ENCODE peak calls at places on chromosomes 11 and 22, in four cellular contexts. L, V, B and Q are unnamed samples.

GRCh38 chr11:35303596-35304392 is 115.6 kb downstream of the SLC1A2 start:
- DNase-seq in L (no peak), V (no peak), B (peak; percentile 52), Q (no peak)

GRCh38 chr11:6438979-6439571 is 1.7 kb downstream of the HPX start:
- DNase-seq in L (peak; percentile 33), V (peak; percentile 58), B (peak; percentile 67), Q (no peak)

GRCh38 chr11:125449586-125449985 is 46.5 kb downstream of the FEZ1 start:
- DNase-seq in L (no peak), V (no peak), B (no peak), Q (no peak)

GRCh38 chr11:32154275-32154674 is 63.4 kb downstream of the RCN1 start:
- DNase-seq in L (no peak), V (no peak), B (no peak), Q (peak; percentile 62)

GRCh38 chr11:2190670-2191471 is 19.3 kb upstream of the TH start:
- DNase-seq in L (no peak), V (no peak), B (no peak), Q (no peak)

GRCh38 chr11:40384991-40385390 is 1074.5 kb downstream of the LRRC4C start:
- DNase-seq in L (no peak), V (no peak), B (no peak), Q (no peak)

GRCh38 chr22:42284230-42284591 is 13.8 kb upstream of the TCF20 start:
- DNase-seq in L (no peak), V (no peak), B (no peak), Q (no peak)

GRCh38 chr11:20353829-20354434 is 9.6 kb upstream of the HTATIP2 start:
- DNase-seq in L (peak; percentile 47), V (peak; percentile 34), B (peak; percentile 46), Q (no peak)

GRCh38 chr22:24310969-24311368 is 40.3 kb downstream of the SPECC1L start:
- DNase-seq in L (no peak), V (no peak), B (no peak), Q (no peak)

GRCh38 chr22:24319451-24319850 is 48.8 kb downstream of the SPECC1L start:
- DNase-seq in L (no peak), V (no peak), B (no peak), Q (no peak)

DNA sequence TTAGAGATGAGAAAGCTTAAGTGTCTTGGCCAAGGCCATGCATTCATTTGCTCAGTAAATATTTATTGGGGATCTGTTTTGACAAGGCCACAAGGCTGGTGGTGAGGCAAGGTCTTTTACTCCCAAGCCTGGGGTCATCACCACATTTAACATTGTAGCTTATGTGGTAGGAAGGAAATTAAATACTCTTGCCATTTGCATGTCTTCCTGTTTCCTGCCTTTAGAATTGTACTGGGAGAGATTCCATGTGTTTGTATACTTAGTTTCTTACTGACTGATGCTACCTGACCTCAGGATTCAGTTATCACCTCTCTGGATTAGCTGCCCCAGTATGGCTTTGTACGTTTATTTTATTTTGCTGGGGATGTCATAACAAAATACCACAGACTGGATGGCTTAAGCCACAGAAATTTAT is 44.7 kb downstream of the SPECC1L start:
- DNase-seq in L (no peak), V (no peak), B (peak; percentile 39), Q (no peak)
- TF ChIP-seq TCF7 in L (no peak), V (no peak), B (no peak), Q (no peak)

GRCh38 chr11:129115652-129116585 is 76.2 kb downstream of the ARHGAP32 start:
- DNase-seq in L (no peak), V (no peak), B (peak; percentile 88), Q (no peak)

GRCh38 chr11:129119036-129119435 is 73.1 kb downstream of the ARHGAP32 start:
- DNase-seq in L (no peak), V (no peak), B (no peak), Q (no peak)

GRCh38 chr11:129117595-129118350 is 74.4 kb downstream of the ARHGAP32 start:
- DNase-seq in L (peak; percentile 13), V (peak; percentile 19), B (peak; percentile 64), Q (no peak)
- TF ChIP-seq TCF7 in L (no peak), V (no peak), B (no peak), Q (no peak)

DNA sequence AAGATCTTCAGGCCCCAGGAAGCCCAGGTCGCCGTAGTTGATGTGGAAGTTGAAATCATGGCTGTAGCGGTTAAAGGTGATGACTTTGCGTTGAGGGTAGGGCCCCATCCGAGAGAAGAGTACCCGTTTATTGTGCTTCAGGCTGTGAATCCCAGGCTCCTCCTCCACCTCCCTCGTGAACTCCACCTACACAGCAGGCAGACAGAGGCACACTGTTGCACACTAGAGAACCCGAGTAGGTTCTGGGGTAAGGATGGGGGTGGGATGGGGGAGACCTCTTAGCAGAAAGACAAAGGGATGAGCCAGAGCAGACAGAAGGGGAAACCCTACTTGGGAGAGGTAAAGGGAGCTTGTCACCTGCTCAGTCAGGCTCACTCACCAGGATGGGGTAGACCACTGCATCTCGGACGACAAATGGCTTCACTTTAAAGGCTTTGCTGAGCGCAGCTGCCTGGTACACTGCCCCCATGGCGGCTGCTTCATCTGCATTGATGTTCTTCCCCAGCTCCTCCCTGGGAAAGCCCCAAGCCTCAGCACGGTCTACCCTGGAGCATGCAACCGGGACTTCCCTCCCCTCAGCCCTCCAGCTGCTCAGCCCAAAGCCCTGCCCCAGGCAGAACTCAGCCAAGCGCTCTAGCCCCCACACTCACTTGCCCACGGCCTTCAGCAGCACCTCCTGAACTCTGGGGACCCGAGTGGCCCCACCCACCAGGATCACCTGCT is 5.4 kb downstream of the HYOU1 start:
- DNase-seq in L (no peak), V (no peak), B (no peak), Q (peak; percentile 51)
- TF ChIP-seq TCF7 in L (no peak), V (no peak), B (no peak), Q (no peak)

DNA sequence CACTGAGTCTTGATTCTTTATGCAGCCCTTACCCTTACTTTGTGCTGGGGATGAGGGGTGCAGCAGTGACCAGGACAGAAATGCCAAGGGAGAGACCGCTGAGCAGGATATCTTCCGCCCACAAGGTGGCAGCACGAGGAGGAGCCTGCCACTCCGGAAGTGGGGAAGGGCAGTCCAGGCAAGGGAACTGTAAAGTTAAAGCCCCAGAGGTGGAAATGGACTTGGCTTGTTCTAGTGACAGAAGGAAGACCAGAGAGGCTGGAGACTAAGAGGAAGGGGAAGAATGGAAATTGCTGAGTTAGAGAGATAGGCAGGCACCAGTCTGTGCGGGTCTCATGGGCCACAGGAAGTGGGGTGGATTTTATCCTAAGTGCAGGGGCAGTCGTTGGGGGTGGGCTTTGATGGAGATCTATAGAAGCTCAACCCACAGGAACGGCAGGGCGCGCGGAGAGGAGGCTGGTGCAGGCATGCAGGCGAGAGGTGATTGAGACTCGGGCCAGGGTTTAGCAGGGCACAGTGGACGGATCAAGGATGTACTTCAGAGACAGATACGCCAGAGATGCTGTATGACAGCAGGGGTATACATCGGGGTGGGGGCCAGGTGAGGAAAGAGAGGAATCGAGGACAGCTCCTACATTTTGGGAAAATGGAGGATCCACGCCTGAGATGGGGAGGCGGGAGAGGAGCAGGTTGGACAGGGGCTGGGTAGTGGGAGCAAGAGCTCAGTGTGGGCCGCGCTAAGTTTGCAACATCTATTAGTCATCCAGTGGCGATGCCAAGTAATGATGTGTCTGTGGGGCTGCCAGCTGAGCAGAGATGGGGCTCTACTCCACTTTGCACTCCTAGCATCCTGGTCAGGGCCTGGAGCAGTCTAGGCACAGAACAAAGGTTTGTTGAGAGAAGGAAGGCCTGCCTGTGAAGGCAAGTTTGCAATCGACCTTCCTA is 3.3 kb upstream of the GRK2 start:
- DNase-seq in L (peak; percentile 80), V (peak; percentile 86), B (peak; percentile 68), Q (no peak)
- TF ChIP-seq TCF7 in L (no peak), V (no peak), B (no peak), Q (no peak)

DNA sequence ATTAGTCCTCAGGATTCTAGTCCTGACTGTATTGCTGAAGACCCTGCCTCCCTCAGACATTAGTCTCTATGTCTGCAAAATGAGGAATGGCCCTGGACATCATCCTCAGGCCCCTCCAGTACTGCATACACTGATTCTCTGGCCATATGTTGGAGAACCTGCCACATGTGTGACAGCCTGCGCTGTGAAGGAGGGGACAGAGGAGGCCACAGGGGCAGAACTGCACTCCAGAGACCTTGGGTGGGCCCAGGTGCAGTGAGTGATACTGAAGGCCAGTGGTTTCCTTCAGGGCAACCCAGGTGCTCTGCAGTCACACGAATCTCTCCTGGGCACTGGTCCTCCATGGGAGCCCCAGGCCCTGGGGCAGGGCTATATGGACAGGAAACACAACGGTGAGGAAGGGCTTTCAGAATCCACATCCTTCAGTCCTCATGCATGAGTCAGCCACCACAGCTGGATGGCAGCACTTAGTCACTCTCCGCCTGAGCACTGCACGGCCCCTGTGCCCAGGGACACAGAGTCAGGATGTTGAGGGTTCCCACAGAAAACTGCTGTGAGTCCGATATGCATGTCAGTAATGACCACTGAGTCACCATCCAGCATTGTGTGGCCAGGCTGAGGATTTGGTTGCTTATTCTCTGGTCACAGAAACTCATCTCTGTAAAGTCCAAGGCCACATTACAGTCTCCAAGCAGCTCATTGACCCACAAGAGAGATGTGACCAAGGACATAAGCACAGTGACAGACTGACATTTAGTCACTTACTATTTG is 39.7 kb downstream of the ME3 start:
- DNase-seq in L (no peak), V (peak; percentile 33), B (peak; percentile 28), Q (peak; percentile 11)
- TF ChIP-seq TCF7 in L (no peak), V (no peak), B (no peak), Q (no peak)

GRCh38 chr11:45456686-45457085 is 170.5 kb upstream of the SYT13 start:
- DNase-seq in L (no peak), V (no peak), B (peak; percentile 6), Q (no peak)

GRCh38 chr11:45458269-45458668 is 172.1 kb upstream of the SYT13 start:
- DNase-seq in L (no peak), V (no peak), B (no peak), Q (no peak)

GRCh38 chr11:45455536-45455935 is 169.4 kb upstream of the SYT13 start:
- DNase-seq in L (no peak), V (no peak), B (no peak), Q (no peak)

GRCh38 chr11:45459501-45459900 is 173.4 kb upstream of the SYT13 start:
- DNase-seq in L (no peak), V (no peak), B (no peak), Q (no peak)

GRCh38 chr11:45457649-45458048 is 171.5 kb upstream of the SYT13 start:
- DNase-seq in L (no peak), V (no peak), B (no peak), Q (no peak)
- TF ChIP-seq TCF7 in L (no peak), V (no peak), B (no peak), Q (no peak)

GRCh38 chr22:43441751-43442150 is 29.9 kb downstream of the MPPED1 start:
- DNase-seq in L (no peak), V (no peak), B (no peak), Q (no peak)
- TF ChIP-seq TCF7 in L (no peak), V (no peak), B (no peak), Q (no peak)